ENCODE peak calls at places on chromosome 11, in four cellular contexts. J is HFFc6, Y is activated T-cell treated with anti-CD3 and anti-CD28 coated beads for 1 hour, Z is EL. L is an unnamed sample.

GRCh38 chr11:125215951-125216350 is 51.4 kb downstream of the PKNOX2 start:
- DNase-seq in J (no peak), Y (no peak), Z (no peak), L (no peak)

GRCh38 chr11:116124916-116125714 is 620.9 kb upstream of the CADM1 start:
- DNase-seq in J (no peak), Y (no peak), Z (no peak), L (no peak)

GRCh38 chr11:66288138-66288865 is 641 bp downstream of the YIF1A start:
- DNase-seq in J (no peak), Y (no peak), Z (no peak), L (peak)

GRCh38 chr11:45366839-45367238 is 80.7 kb upstream of the SYT13 start:
- DNase-seq in J (no peak), Y (no peak), Z (no peak), L (no peak)

GRCh38 chr11:117945047-117945820 is 16.0 kb upstream of the TMPRSS13 start:
- DNase-seq in J (no peak), Y (no peak), Z (no peak), L (no peak)

GRCh38 chr11:106668147-106668546 is 350.1 kb downstream of the GUCY1A2 start:
- DNase-seq in J (peak), Y (no peak), Z (peak), L (no peak)

GRCh38 chr11:37496196-37496595 is 898.2 kb upstream of the RAG2 start:
- DNase-seq in J (no peak), Y (no peak), Z (peak), L (no peak)

GRCh38 chr11:42625757-42626156 is 686.0 kb upstream of the API5 start:
- DNase-seq in J (no peak), Y (no peak), Z (no peak), L (no peak)

GRCh38 chr11:76135491-76135890 is 70.8 kb downstream of the WNT11 start:
- DNase-seq in J (no peak), Y (no peak), Z (no peak), L (no peak)

GRCh38 chr11:128389461-128389976 is 197.8 kb downstream of the ETS1 start:
- DNase-seq in J (no peak), Y (no peak), Z (no peak), L (no peak)

GRCh38 chr11:69239320-69240040 is 54.5 kb upstream of the MYEOV start:
- DNase-seq in J (no peak), Y (no peak), Z (no peak), L (no peak)

GRCh38 chr11:12496181-12497025 is 119.0 kb downstream of the PARVA start:
- DNase-seq in J (peak), Y (no peak), Z (peak), L (no peak)

GRCh38 chr11:93577291-93577690 is 34.1 kb upstream of the SMCO4 start:
- DNase-seq in J (peak), Y (no peak), Z (peak), L (no peak)

GRCh38 chr11:89177691-89178231 is at the start of gene TYR:
- DNase-seq in J (no peak), Y (no peak), Z (no peak), L (no peak)

GRCh38 chr11:363948-364761 is 5.1 kb upstream of the B4GALNT4 start:
- DNase-seq in J (peak), Y (peak), Z (peak), L (no peak)

GRCh38 chr11:16841481-16841880 is 103.0 kb downstream of the C11orf58 start:
- DNase-seq in J (no peak), Y (no peak), Z (no peak), L (no peak)

GRCh38 chr11:128559496-128560103 is 27.8 kb downstream of the ETS1 start:
- DNase-seq in J (no peak), Y (no peak), Z (no peak), L (no peak)

GRCh38 chr11:57290288-57290687 is 34.5 kb downstream of the TNKS1BP1 start:
- DNase-seq in J (peak), Y (no peak), Z (peak), L (no peak)

GRCh38 chr11:66071326-66071870 is 1.3 kb downstream of the PACS1 start:
- DNase-seq in J (no peak), Y (no peak), Z (no peak), L (no peak)

GRCh38 chr11:100556781-100557180 is 130.3 kb upstream of the ARHGAP42 start:
- DNase-seq in J (no peak), Y (no peak), Z (no peak), L (no peak)

GRCh38 chr11:7186190-7186589 is 65.5 kb upstream of the SYT9 start:
- DNase-seq in J (peak), Y (no peak), Z (peak), L (no peak)

GRCh38 chr11:58133329-58134076 is 8.2 kb upstream of the OR9I1 start:
- DNase-seq in J (no peak), Y (no peak), Z (no peak), L (no peak)

GRCh38 chr11:113986351-113987140 is 11.6 kb downstream of the HTR3A start:
- DNase-seq in J (no peak), Y (no peak), Z (no peak), L (no peak)

GRCh38 chr11:91981995-91982394 is 242.6 kb upstream of the FAT3 start:
- DNase-seq in J (peak), Y (no peak), Z (peak), L (peak)

GRCh38 chr11:35563413-35564245 is 38.2 kb upstream of the PAMR1 start:
- DNase-seq in J (no peak), Y (no peak), Z (peak), L (no peak)

GRCh38 chr11:102347526-102348331 is 715 bp downstream of the BIRC2 start:
- DNase-seq in J (peak), Y (no peak), Z (peak), L (no peak)

GRCh38 chr11:64534950-64535349 is 56.1 kb upstream of the SLC22A12 start:
- DNase-seq in J (no peak), Y (no peak), Z (no peak), L (no peak)

GRCh38 chr11:109123811-109124787 is 297.9 kb upstream of the C11orf87 start:
- DNase-seq in J (no peak), Y (no peak), Z (peak), L (no peak)

L was measured in ovary.